ENCODE peak calls at places on chromosome 19, in seven cellular contexts. X is ascending aorta, F is heart left ventricle, Y is ovary, N is colonic mucosa, G is A549, H is caudate nucleus. B is an unnamed sample.

GRCh38 chr19:52638601-52639000 is 446 bp upstream of the ZNF83 start:
- DNase-seq in H (no peak), F (peak), X (peak), Y (peak), G (no peak), N (no peak), B (peak)

GRCh38 chr19:46812898-46813569 is 24.6 kb upstream of the SLC1A5 start:
- DNase-seq in N (no peak), Y (peak), F (no peak), G (no peak), H (no peak), X (no peak), B (peak)

GRCh38 chr19:20179946-20180345 is 12.9 kb downstream of the ZNF486 start:
- DNase-seq in H (no peak), X (no peak), F (no peak), G (no peak), N (no peak), Y (no peak), B (no peak)

GRCh38 chr19:2523630-2524311 is 47.8 kb downstream of the GADD45B start:
- DNase-seq in F (no peak), Y (no peak), H (no peak), X (no peak), N (no peak), G (peak), B (no peak)

GRCh38 chr19:39261704-39262103 is 6.5 kb upstream of the IFNL2 start:
- DNase-seq in H (no peak), F (no peak), Y (no peak), N (no peak), X (no peak), G (no peak), B (no peak)

GRCh38 chr19:1214862-1215731 is 9.5 kb downstream of the STK11 start:
- DNase-seq in F (peak), G (no peak), H (peak), N (no peak), X (peak), Y (no peak), B (peak)

GRCh38 chr19:33280351-33280921 is 21.9 kb downstream of the CEBPA start:
- DNase-seq in Y (no peak), X (no peak), F (no peak), G (no peak), H (no peak), N (no peak), B (no peak)

GRCh38 chr19:3950871-3951861 is 18.3 kb downstream of the NMRK2 start:
- DNase-seq in Y (no peak), G (no peak), H (no peak), X (no peak), N (no peak), F (peak), B (peak)

GRCh38 chr19:29668746-29669609 is 3.7 kb downstream of the PLEKHF1 start:
- DNase-seq in H (no peak), F (no peak), G (no peak), X (no peak), N (no peak), Y (no peak), B (no peak)

GRCh38 chr19:246551-246950 is 44.7 kb downstream of the PLPP2 start:
- DNase-seq in N (no peak), H (no peak), Y (no peak), F (no peak), X (no peak), G (peak), B (no peak)

GRCh38 chr19:32372726-32373613 is 27.6 kb downstream of the ZNF507 start:
- DNase-seq in G (peak), X (no peak), F (no peak), N (no peak), H (no peak), Y (no peak), B (no peak)

GRCh38 chr19:13670846-13671245 is 93.5 kb upstream of the MRI1 start:
- DNase-seq in X (no peak), F (no peak), N (no peak), H (no peak), Y (no peak), G (no peak), B (no peak)

GRCh38 chr19:14349426-14349825 is 31.8 kb upstream of the ADGRE5 start:
- DNase-seq in N (no peak), X (no peak), Y (no peak), G (no peak), H (no peak), F (no peak), B (no peak)

GRCh38 chr19:38741670-38742069 is 2.6 kb downstream of the CAPN12 start:
- DNase-seq in F (no peak), N (no peak), X (no peak), Y (no peak), H (no peak), G (no peak), B (no peak)

GRCh38 chr19:29810504-29810871 is 1.3 kb upstream of the CCNE1 start:
- DNase-seq in G (peak), N (peak), X (no peak), H (no peak), F (peak), Y (peak), B (no peak)

GRCh38 chr19:16014923-16015804 is 61.1 kb upstream of the TPM4 start:
- DNase-seq in N (no peak), X (no peak), H (no peak), G (no peak), Y (no peak), F (no peak), B (no peak)

GRCh38 chr19:35336166-35336955 is 7.4 kb downstream of the CD22 start:
- DNase-seq in H (no peak), G (no peak), N (no peak), X (no peak), F (no peak), Y (no peak), B (no peak)

GRCh38 chr19:32200312-32201038 is 144.9 kb upstream of the ZNF507 start:
- DNase-seq in X (no peak), N (no peak), F (peak), H (no peak), G (no peak), Y (no peak), B (peak)

GRCh38 chr19:38657633-38658222 is 10.3 kb downstream of the ACTN4 start:
- DNase-seq in H (no peak), Y (no peak), X (no peak), G (peak), F (no peak), N (no peak), B (no peak)

GRCh38 chr19:55088543-55089265 is 13.0 kb downstream of the EPS8L1 start:
- DNase-seq in Y (peak), N (peak), F (no peak), G (peak), H (no peak), X (no peak), B (peak)

GRCh38 chr19:8017808-8018207 is 12.4 kb upstream of the ELAVL1 start:
- DNase-seq in F (no peak), Y (no peak), X (no peak), G (no peak), N (peak), H (no peak), B (no peak)

GRCh38 chr19:34402074-34402600 is 2.1 kb upstream of the PDCD2L start:
- DNase-seq in H (no peak), F (no peak), G (peak), N (peak), X (no peak), Y (no peak), B (no peak)

GRCh38 chr19:20367811-20368294 is 197.7 kb downstream of the ZNF737 start:
- DNase-seq in F (no peak), Y (no peak), N (no peak), G (no peak), X (no peak), H (no peak), B (no peak)

GRCh38 chr19:29781582-29782580 is 29.9 kb upstream of the CCNE1 start:
- DNase-seq in G (no peak), Y (no peak), F (no peak), N (no peak), X (no peak), H (no peak), B (no peak)

GRCh38 chr19:52640916-52641315 is 2.8 kb upstream of the ZNF83 start:
- DNase-seq in Y (peak), G (no peak), H (no peak), X (no peak), N (no peak), F (no peak), B (no peak)

GRCh38 chr19:2770055-2771013 is 12.7 kb downstream of the SGTA start:
- DNase-seq in F (peak), H (no peak), N (peak), G (no peak), X (no peak), Y (peak), B (peak)

GRCh38 chr19:38044267-38045111 is 137.5 kb downstream of the SIPA1L3 start:
- DNase-seq in N (no peak), Y (no peak), G (peak), X (no peak), H (no peak), F (no peak), B (no peak)

GRCh38 chr19:55526216-55527196 is 10.4 kb downstream of the SBK2 start:
- DNase-seq in X (no peak), G (peak), Y (no peak), N (peak), F (peak), H (no peak), B (peak)

GRCh38 chr19:940591-941291 is 14.9 kb downstream of the ARID3A start:
- DNase-seq in N (peak), H (peak), F (peak), G (peak), Y (peak), X (peak), B (peak)

GRCh38 chr19:32018014-32018413 is 327.4 kb upstream of the ZNF507 start:
- DNase-seq in X (no peak), Y (peak), H (no peak), G (no peak), N (no peak), F (no peak), B (no peak)

GRCh38 chr19:35785087-35785627 is 9.8 kb downstream of the ARHGAP33 start:
- DNase-seq in Y (no peak), F (no peak), H (no peak), N (no peak), X (no peak), G (no peak), B (no peak)

GRCh38 chr19:14375055-14375581 is 6.1 kb upstream of the ADGRE5 start:
- DNase-seq in Y (no peak), G (no peak), N (no peak), X (peak), F (peak), H (no peak), B (peak)

GRCh38 chr19:2791440-2791839 is 6.1 kb downstream of the THOP1 start:
- DNase-seq in G (no peak), N (no peak), H (no peak), X (no peak), F (no peak), Y (no peak), B (no peak)

GRCh38 chr19:50315773-50316448 is 13.3 kb downstream of the KCNC3 start:
- DNase-seq in Y (no peak), F (no peak), X (no peak), H (no peak), G (peak), N (no peak), B (no peak)

GRCh38 chr19:34259367-34259865 is 5.1 kb downstream of the GARRE1 start:
- DNase-seq in N (no peak), Y (no peak), X (no peak), F (no peak), G (no peak), H (no peak), B (no peak)

GRCh38 chr19:57280913-57281425 is 684 bp downstream of the ZNF460 start:
- DNase-seq in H (no peak), G (peak), Y (no peak), F (peak), X (no peak), N (no peak), B (no peak)

GRCh38 chr19:44955500-44956439 is 590 bp downstream of the CLPTM1 start:
- DNase-seq in Y (no peak), H (no peak), X (no peak), N (no peak), F (no peak), G (no peak), B (no peak)
- H3K27ac ChIP-seq in Y (peak), H (peak), X (peak), N (peak), F (peak), G (peak), B (peak)

DNA sequence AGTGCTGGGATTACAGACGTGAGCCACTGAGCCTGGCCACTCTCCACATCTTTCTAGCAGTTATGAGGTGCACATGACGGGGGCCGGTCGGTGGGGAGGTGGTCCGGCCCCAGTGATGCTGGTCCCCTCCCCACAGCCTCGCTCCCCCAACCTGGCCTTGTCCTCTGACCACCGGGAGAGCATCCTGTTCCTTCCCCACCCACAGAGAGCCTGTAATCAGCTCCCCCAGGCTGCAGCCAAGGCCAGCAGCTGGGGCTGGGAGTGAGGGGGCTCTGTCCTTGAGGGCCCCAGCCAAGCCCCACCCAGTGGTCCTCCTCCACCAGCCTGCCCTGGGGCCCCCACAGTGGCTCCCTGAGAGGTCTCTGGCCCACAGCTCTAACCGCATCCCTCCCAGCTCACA is 3.0 kb upstream of the INSL3 start:
- DNase-seq in H (no peak), F (no peak), Y (peak), G (no peak), X (no peak), N (no peak), B (no peak)
- H3K27ac ChIP-seq in H (no peak), F (no peak), Y (no peak), G (no peak), X (no peak), N (no peak), B (no peak)

GRCh38 chr19:45564131-45564780 is 20.3 kb downstream of the OPA3 start:
- DNase-seq in N (no peak), G (no peak), F (no peak), X (no peak), Y (no peak), H (no peak), B (no peak)
- H3K27ac ChIP-seq in N (no peak), G (no peak), F (peak), X (no peak), Y (no peak), H (no peak), B (peak)

GRCh38 chr19:12365372-12366162 is at the start of gene ZNF442:
- DNase-seq in G (no peak), X (peak), H (peak), N (peak), F (peak), Y (peak), B (peak)

GRCh38 chr19:12365094-12365371 is 450 bp downstream of the ZNF442 start:
- DNase-seq in X (no peak), H (no peak), G (no peak), F (no peak), N (no peak), Y (no peak), B (no peak)

GRCh38 chr19:12364391-12365093 is 941 bp downstream of the ZNF442 start:
- DNase-seq in G (no peak), Y (peak), X (no peak), N (peak), F (peak), H (no peak), B (peak)
- H3K27ac ChIP-seq in G (no peak), Y (peak), X (peak), N (no peak), F (peak), H (peak), B (peak)

GRCh38 chr19:40414536-40415535 is 1.7 kb upstream of the PRX start:
- DNase-seq in F (no peak), N (no peak), Y (no peak), G (no peak), H (no peak), X (no peak), B (no peak)
- H3K27ac ChIP-seq in F (no peak), N (no peak), Y (no peak), G (no peak), H (no peak), X (no peak), B (peak)

DNA sequence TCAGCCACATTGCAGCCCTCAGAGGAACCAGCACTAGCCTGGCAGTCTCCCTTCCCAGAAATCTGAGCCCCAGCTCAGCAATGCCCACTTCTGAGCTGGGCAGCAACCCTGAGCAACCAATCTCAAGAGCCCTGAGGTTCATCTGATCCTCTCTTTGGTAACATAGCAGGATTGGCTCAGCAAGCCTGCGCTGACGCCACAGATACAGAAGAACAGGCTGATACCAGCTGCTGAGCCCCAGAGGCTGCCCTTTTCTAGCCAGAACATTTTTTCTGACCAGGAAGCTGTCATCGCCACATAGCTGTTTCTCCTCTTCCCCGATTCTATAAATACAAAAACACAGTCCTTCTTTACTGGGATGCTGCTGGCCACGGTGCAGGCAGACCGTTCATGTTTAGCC is 59.8 kb downstream of the TRPM4 start:
- DNase-seq in F (peak), N (no peak), Y (no peak), H (no peak), G (no peak), X (no peak), B (peak)
- H3K27ac ChIP-seq in F (peak), N (no peak), Y (no peak), H (no peak), G (no peak), X (no peak), B (peak)

DNA sequence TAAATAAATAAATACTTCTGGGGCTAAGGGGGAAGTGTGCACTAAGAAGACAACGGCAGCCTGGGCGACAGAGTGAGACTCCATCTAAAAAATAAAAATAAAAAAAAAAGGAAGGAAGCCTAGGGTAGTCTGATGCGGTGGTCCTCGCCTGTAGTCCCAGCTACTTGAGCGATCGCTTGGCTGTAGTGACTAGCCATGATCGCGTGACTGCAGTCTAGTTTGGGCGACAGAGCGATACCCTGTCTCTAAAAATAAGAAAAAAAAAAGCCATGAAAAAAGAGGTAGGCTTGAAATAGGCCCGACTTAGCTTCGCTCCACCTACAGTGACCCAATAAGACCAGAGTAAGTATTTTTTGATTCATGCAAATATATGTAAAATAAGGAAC is 661 bp upstream of the BABAM1 start:
- DNase-seq in G (no peak), Y (no peak), N (no peak), H (no peak), F (no peak), X (no peak), B (no peak)
- H3K27ac ChIP-seq in G (no peak), Y (no peak), N (peak), H (peak), F (peak), X (no peak), B (peak)

GRCh38 chr19:5306531-5306930 is 34.1 kb downstream of the PTPRS start:
- DNase-seq in H (no peak), F (no peak), Y (no peak), X (no peak), N (no peak), G (no peak), B (no peak)

GRCh38 chr19:5307655-5308054 is 33.0 kb downstream of the PTPRS start:
- DNase-seq in F (no peak), H (no peak), N (no peak), G (no peak), X (no peak), Y (no peak), B (no peak)

GRCh38 chr19:5309438-5310204 is 31.0 kb downstream of the PTPRS start:
- DNase-seq in X (no peak), H (no peak), F (no peak), G (no peak), N (no peak), Y (no peak), B (no peak)

GRCh38 chr19:5312058-5312457 is 28.6 kb downstream of the PTPRS start:
- DNase-seq in F (no peak), X (no peak), N (no peak), Y (no peak), G (no peak), H (no peak), B (no peak)

DNA sequence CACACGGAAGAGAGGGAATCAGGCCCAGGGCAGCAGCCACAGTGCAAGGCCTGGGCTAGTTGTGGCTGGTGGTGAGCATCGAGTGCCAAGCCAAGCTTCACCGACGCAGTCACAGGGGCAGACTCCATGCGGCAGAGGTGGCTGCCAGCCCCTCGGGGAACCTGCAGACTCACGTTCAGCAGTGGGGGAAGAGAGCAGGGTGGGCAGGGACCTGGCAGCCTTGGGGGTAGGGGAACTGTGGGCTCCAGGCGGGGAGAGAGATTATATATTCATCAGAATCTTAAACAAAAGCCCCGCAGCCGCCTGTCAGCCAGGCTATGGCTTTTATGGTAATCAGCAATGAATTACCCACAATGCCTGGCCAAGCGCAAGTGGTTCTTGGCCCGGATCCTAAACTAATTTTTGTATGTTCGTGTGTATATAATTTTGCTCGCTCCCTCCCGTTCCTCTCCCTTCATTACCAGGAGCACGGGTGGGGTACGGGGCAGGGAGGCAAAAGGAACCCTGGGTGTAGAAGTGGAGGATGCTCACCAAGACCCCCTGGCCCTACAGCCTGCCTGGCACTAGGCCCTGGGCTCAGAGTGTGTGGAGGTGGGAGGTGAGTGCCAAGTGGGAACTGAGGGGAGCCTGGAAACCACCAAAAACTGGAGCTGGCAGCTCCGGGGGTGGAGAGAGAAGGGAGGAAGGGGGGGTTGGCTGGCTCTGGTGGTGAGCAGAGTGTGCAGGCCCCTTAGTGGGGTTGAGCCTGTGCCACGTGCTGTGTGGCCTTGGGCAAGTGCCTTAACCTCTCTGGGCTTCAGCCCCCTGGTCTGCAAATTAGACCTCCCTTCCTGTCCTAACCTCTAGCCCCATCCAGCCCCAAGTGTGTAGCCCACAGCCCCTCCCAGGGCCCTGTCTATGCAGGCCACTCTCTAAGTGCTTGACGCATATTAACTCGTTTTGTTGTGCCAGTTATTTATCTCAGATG is 31.9 kb downstream of the PTPRS start:
- DNase-seq in N (peak), F (peak), Y (peak), X (peak), H (peak), G (no peak), B (peak)
- H3K27ac ChIP-seq in N (peak), F (peak), Y (peak), X (peak), H (peak), G (no peak), B (peak)

B was measured in left ventricle myocardium inferior.